ENCODE peak calls at places on chromosomes 3 and 15, in eight cellular contexts. One of them, this sample, is unnamed.

GRCh38 chr15:90571063-90571541 is 41.4 kb downstream of the CRTC3 start:
- DNase-seq in neural crest cell: no peak
- DNase-seq in choroid plexus epithelial cell: no peak
- DNase-seq in mucosa of descending colon: peak; percentile 76
- DNase-seq in GM20000: no peak
- DNase-seq in transverse colon: peak; percentile 74
- DNase-seq in lower leg skin: peak; percentile 93
- DNase-seq in sigmoid colon: no peak
- DNase-seq in this sample: no peak

GRCh38 chr15:53625962-53626845 is 133.3 kb downstream of the WDR72 start:
- DNase-seq in lower leg skin: no peak
- DNase-seq in neural crest cell: no peak
- DNase-seq in mucosa of descending colon: no peak
- DNase-seq in choroid plexus epithelial cell: no peak
- DNase-seq in GM20000: no peak
- DNase-seq in transverse colon: no peak
- DNase-seq in sigmoid colon: no peak
- DNase-seq in this sample: no peak

GRCh38 chr3:59772416-59773408 is 722.9 kb upstream of the CFAP20DC start:
- DNase-seq in GM20000: no peak
- DNase-seq in lower leg skin: no peak
- DNase-seq in mucosa of descending colon: peak; percentile 15
- DNase-seq in choroid plexus epithelial cell: no peak
- DNase-seq in neural crest cell: no peak
- DNase-seq in sigmoid colon: no peak
- DNase-seq in transverse colon: peak; percentile 23
- DNase-seq in this sample: no peak

GRCh38 chr15:92158426-92158825 is 235.3 kb upstream of the ST8SIA2 start:
- DNase-seq in lower leg skin: no peak
- DNase-seq in sigmoid colon: no peak
- DNase-seq in neural crest cell: no peak
- DNase-seq in GM20000: peak; percentile 15
- DNase-seq in transverse colon: no peak
- DNase-seq in mucosa of descending colon: no peak
- DNase-seq in choroid plexus epithelial cell: no peak
- DNase-seq in this sample: no peak

GRCh38 chr15:78047631-78048409 is 29.7 kb downstream of the TBC1D2B start:
- DNase-seq in lower leg skin: no peak
- DNase-seq in choroid plexus epithelial cell: peak; percentile 91
- DNase-seq in mucosa of descending colon: no peak
- DNase-seq in sigmoid colon: peak; percentile 80
- DNase-seq in GM20000: no peak
- DNase-seq in neural crest cell: no peak
- DNase-seq in transverse colon: peak; percentile 53
- DNase-seq in this sample: no peak

GRCh38 chr3:108342829-108343478 is 46.6 kb downstream of the HHLA2 start:
- DNase-seq in mucosa of descending colon: no peak
- DNase-seq in choroid plexus epithelial cell: peak; percentile 45
- DNase-seq in lower leg skin: no peak
- DNase-seq in GM20000: no peak
- DNase-seq in sigmoid colon: no peak
- DNase-seq in neural crest cell: no peak
- DNase-seq in transverse colon: no peak
- DNase-seq in this sample: no peak

GRCh38 chr3:174495231-174495755 is 363.8 kb upstream of the NAALADL2 start:
- DNase-seq in sigmoid colon: no peak
- DNase-seq in transverse colon: no peak
- DNase-seq in lower leg skin: no peak
- DNase-seq in neural crest cell: no peak
- DNase-seq in GM20000: no peak
- DNase-seq in mucosa of descending colon: no peak
- DNase-seq in choroid plexus epithelial cell: peak; percentile 17
- DNase-seq in this sample: no peak

GRCh38 chr3:105835606-105836005 is 33.2 kb downstream of the CBLB start:
- DNase-seq in transverse colon: no peak
- DNase-seq in GM20000: no peak
- DNase-seq in lower leg skin: no peak
- DNase-seq in choroid plexus epithelial cell: no peak
- DNase-seq in neural crest cell: no peak
- DNase-seq in sigmoid colon: no peak
- DNase-seq in mucosa of descending colon: no peak
- DNase-seq in this sample: no peak

GRCh38 chr15:75675579-75676404 is 28.1 kb downstream of the SNX33 start:
- DNase-seq in choroid plexus epithelial cell: no peak
- DNase-seq in GM20000: no peak
- DNase-seq in neural crest cell: no peak
- DNase-seq in lower leg skin: no peak
- DNase-seq in mucosa of descending colon: no peak
- DNase-seq in sigmoid colon: no peak
- DNase-seq in transverse colon: no peak
- DNase-seq in this sample: no peak

GRCh38 chr3:168801792-168802191 is 706.1 kb upstream of the GOLIM4 start:
- DNase-seq in choroid plexus epithelial cell: peak; percentile 85
- DNase-seq in lower leg skin: no peak
- DNase-seq in sigmoid colon: no peak
- DNase-seq in GM20000: no peak
- DNase-seq in transverse colon: no peak
- DNase-seq in neural crest cell: no peak
- DNase-seq in mucosa of descending colon: no peak
- DNase-seq in this sample: no peak

GRCh38 chr3:31692714-31693113 is 160.0 kb downstream of the STT3B start:
- DNase-seq in mucosa of descending colon: no peak
- DNase-seq in neural crest cell: no peak
- DNase-seq in choroid plexus epithelial cell: no peak
- DNase-seq in sigmoid colon: no peak
- DNase-seq in lower leg skin: no peak
- DNase-seq in GM20000: no peak
- DNase-seq in transverse colon: no peak
- DNase-seq in this sample: no peak

GRCh38 chr3:37559461-37559860 is 302.2 kb upstream of the CTDSPL start:
- DNase-seq in transverse colon: no peak
- DNase-seq in GM20000: no peak
- DNase-seq in sigmoid colon: no peak
- DNase-seq in lower leg skin: no peak
- DNase-seq in choroid plexus epithelial cell: no peak
- DNase-seq in neural crest cell: no peak
- DNase-seq in mucosa of descending colon: no peak
- DNase-seq in this sample: no peak

GRCh38 chr3:14139771-14140170 is 14.9 kb downstream of the TMEM43 start:
- DNase-seq in choroid plexus epithelial cell: no peak
- DNase-seq in transverse colon: no peak
- DNase-seq in mucosa of descending colon: no peak
- DNase-seq in lower leg skin: no peak
- DNase-seq in GM20000: no peak
- DNase-seq in neural crest cell: no peak
- DNase-seq in sigmoid colon: no peak
- DNase-seq in this sample: no peak

GRCh38 chr3:196969001-196969659 is 497 bp upstream of the PIGZ start:
- DNase-seq in choroid plexus epithelial cell: no peak
- DNase-seq in sigmoid colon: no peak
- DNase-seq in neural crest cell: no peak
- DNase-seq in lower leg skin: peak; percentile 84
- DNase-seq in GM20000: peak; percentile 88
- DNase-seq in mucosa of descending colon: no peak
- DNase-seq in transverse colon: peak; percentile 43
- DNase-seq in this sample: no peak

GRCh38 chr3:182244222-182244971 is 532.7 kb downstream of the SOX2 start:
- DNase-seq in mucosa of descending colon: peak; percentile 31
- DNase-seq in GM20000: no peak
- DNase-seq in lower leg skin: no peak
- DNase-seq in choroid plexus epithelial cell: no peak
- DNase-seq in sigmoid colon: peak; percentile 69
- DNase-seq in transverse colon: no peak
- DNase-seq in neural crest cell: peak; percentile 26
- DNase-seq in this sample: no peak

GRCh38 chr3:58010562-58010961 is 2.3 kb downstream of the FLNB start:
- DNase-seq in choroid plexus epithelial cell: no peak
- DNase-seq in transverse colon: peak; percentile 16
- DNase-seq in sigmoid colon: no peak
- DNase-seq in GM20000: no peak
- DNase-seq in mucosa of descending colon: peak; percentile 36
- DNase-seq in neural crest cell: no peak
- DNase-seq in lower leg skin: no peak
- DNase-seq in this sample: no peak

GRCh38 chr15:76034111-76034510 is 21.9 kb upstream of the NRG4 start:
- DNase-seq in lower leg skin: no peak
- DNase-seq in mucosa of descending colon: no peak
- DNase-seq in transverse colon: no peak
- DNase-seq in choroid plexus epithelial cell: no peak
- DNase-seq in GM20000: no peak
- DNase-seq in neural crest cell: no peak
- DNase-seq in sigmoid colon: no peak
- DNase-seq in this sample: no peak

GRCh38 chr3:136957751-136958288 is at the start of gene IL20RB:
- DNase-seq in mucosa of descending colon: no peak
- DNase-seq in choroid plexus epithelial cell: peak; percentile 67
- DNase-seq in lower leg skin: peak; percentile 92
- DNase-seq in sigmoid colon: no peak
- DNase-seq in neural crest cell: no peak
- DNase-seq in transverse colon: no peak
- DNase-seq in GM20000: no peak
- DNase-seq in this sample: no peak

GRCh38 chr3:168495932-168496331 is 400.2 kb upstream of the GOLIM4 start:
- DNase-seq in mucosa of descending colon: no peak
- DNase-seq in choroid plexus epithelial cell: no peak
- DNase-seq in transverse colon: no peak
- DNase-seq in lower leg skin: no peak
- DNase-seq in GM20000: no peak
- DNase-seq in sigmoid colon: no peak
- DNase-seq in neural crest cell: no peak
- DNase-seq in this sample: no peak

GRCh38 chr3:44974406-44974805 is 1.6 kb downstream of the ZDHHC3 start:
- DNase-seq in GM20000: no peak
- DNase-seq in sigmoid colon: no peak
- DNase-seq in mucosa of descending colon: peak; percentile 79
- DNase-seq in neural crest cell: no peak
- DNase-seq in lower leg skin: no peak
- DNase-seq in choroid plexus epithelial cell: no peak
- DNase-seq in transverse colon: peak; percentile 74
- DNase-seq in this sample: no peak
- TF ChIP-seq CTCF in GM20000: no peak
- TF ChIP-seq CTCF in sigmoid colon: no peak
- TF ChIP-seq CTCF in mucosa of descending colon: no peak
- TF ChIP-seq CTCF in neural crest cell: no peak
- TF ChIP-seq CTCF in lower leg skin: no peak
- TF ChIP-seq CTCF in choroid plexus epithelial cell: no peak
- TF ChIP-seq CTCF in transverse colon: no peak
- TF ChIP-seq CTCF in this sample: no peak

DNA sequence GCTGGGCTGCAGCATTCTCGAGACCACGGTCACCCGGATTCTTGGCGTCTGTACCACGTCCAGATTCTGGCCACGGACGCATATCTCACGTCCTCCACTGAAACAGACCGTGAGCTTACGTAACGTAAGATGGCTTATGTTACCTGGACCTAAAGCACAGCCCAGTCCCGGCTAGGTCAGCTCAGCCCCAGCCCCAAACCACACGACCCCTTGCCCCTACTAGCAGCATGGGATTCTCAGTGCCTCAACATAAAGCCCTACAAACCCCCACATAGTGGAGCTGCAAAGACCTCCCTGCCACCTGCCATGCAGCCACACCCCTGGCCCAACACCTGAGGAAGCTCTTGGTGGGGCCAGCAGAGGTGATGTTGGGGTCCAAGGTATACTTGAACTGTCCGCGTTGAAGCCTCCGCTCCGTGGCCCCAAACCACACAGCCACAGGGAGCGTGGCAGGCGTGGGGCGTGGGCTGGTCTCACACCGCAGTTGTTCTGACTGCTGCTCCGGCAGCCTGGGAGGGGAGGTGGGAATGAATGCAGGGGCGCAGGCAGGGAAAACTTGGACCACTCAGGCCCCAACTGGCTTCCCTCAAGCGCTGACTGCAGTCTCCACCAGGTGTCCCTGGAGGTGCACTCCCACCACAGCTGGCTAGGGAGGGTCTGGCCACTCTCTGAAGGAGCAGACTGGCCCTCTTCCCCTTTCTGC is 14.5 kb downstream of the PLXNB1 start:
- DNase-seq in neural crest cell: no peak
- DNase-seq in GM20000: no peak
- DNase-seq in mucosa of descending colon: no peak
- DNase-seq in transverse colon: no peak
- DNase-seq in lower leg skin: no peak
- DNase-seq in sigmoid colon: peak; percentile 54
- DNase-seq in choroid plexus epithelial cell: no peak
- DNase-seq in this sample: no peak
- TF ChIP-seq CTCF in neural crest cell: peak; percentile 14
- TF ChIP-seq CTCF in GM20000: no peak
- TF ChIP-seq CTCF in mucosa of descending colon: no peak
- TF ChIP-seq CTCF in transverse colon: no peak
- TF ChIP-seq CTCF in lower leg skin: no peak
- TF ChIP-seq CTCF in sigmoid colon: no peak
- TF ChIP-seq CTCF in choroid plexus epithelial cell: peak; percentile 10
- TF ChIP-seq CTCF in this sample: no peak

GRCh38 chr3:30605706-30606300 is 598 bp upstream of the TGFBR2 start:
- DNase-seq in lower leg skin: no peak
- DNase-seq in transverse colon: no peak
- DNase-seq in mucosa of descending colon: no peak
- DNase-seq in GM20000: no peak
- DNase-seq in choroid plexus epithelial cell: no peak
- DNase-seq in sigmoid colon: no peak
- DNase-seq in neural crest cell: no peak
- DNase-seq in this sample: no peak
- TF ChIP-seq CTCF in lower leg skin: no peak
- TF ChIP-seq CTCF in transverse colon: no peak
- TF ChIP-seq CTCF in mucosa of descending colon: no peak
- TF ChIP-seq CTCF in GM20000: no peak
- TF ChIP-seq CTCF in choroid plexus epithelial cell: no peak
- TF ChIP-seq CTCF in sigmoid colon: no peak
- TF ChIP-seq CTCF in neural crest cell: no peak
- TF ChIP-seq CTCF in this sample: no peak

GRCh38 chr3:1696654-1697275 is 401.9 kb upstream of the CNTN4 start:
- DNase-seq in sigmoid colon: no peak
- DNase-seq in transverse colon: no peak
- DNase-seq in mucosa of descending colon: no peak
- DNase-seq in lower leg skin: no peak
- DNase-seq in choroid plexus epithelial cell: no peak
- DNase-seq in GM20000: no peak
- DNase-seq in neural crest cell: no peak
- DNase-seq in this sample: no peak
- TF ChIP-seq CTCF in sigmoid colon: no peak
- TF ChIP-seq CTCF in transverse colon: no peak
- TF ChIP-seq CTCF in mucosa of descending colon: no peak
- TF ChIP-seq CTCF in lower leg skin: no peak
- TF ChIP-seq CTCF in choroid plexus epithelial cell: no peak
- TF ChIP-seq CTCF in GM20000: no peak
- TF ChIP-seq CTCF in neural crest cell: no peak
- TF ChIP-seq CTCF in this sample: no peak

GRCh38 chr15:62648954-62649353 is 393.6 kb upstream of the TPM1 start:
- DNase-seq in neural crest cell: no peak
- DNase-seq in transverse colon: no peak
- DNase-seq in mucosa of descending colon: peak; percentile 43
- DNase-seq in sigmoid colon: no peak
- DNase-seq in lower leg skin: no peak
- DNase-seq in choroid plexus epithelial cell: peak; percentile 36
- DNase-seq in GM20000: peak; percentile 23
- DNase-seq in this sample: no peak
- TF ChIP-seq CTCF in neural crest cell: peak; percentile 31
- TF ChIP-seq CTCF in transverse colon: no peak
- TF ChIP-seq CTCF in mucosa of descending colon: no peak
- TF ChIP-seq CTCF in sigmoid colon: peak; percentile 26
- TF ChIP-seq CTCF in lower leg skin: no peak
- TF ChIP-seq CTCF in choroid plexus epithelial cell: peak; percentile 58
- TF ChIP-seq CTCF in GM20000: no peak
- TF ChIP-seq CTCF in this sample: peak; percentile 14

GRCh38 chr3:63661242-63661641 is 8.8 kb downstream of the SNTN start:
- DNase-seq in sigmoid colon: no peak
- DNase-seq in transverse colon: no peak
- DNase-seq in neural crest cell: no peak
- DNase-seq in mucosa of descending colon: no peak
- DNase-seq in lower leg skin: no peak
- DNase-seq in choroid plexus epithelial cell: peak; percentile 35
- DNase-seq in GM20000: no peak
- DNase-seq in this sample: no peak
- TF ChIP-seq CTCF in sigmoid colon: no peak
- TF ChIP-seq CTCF in transverse colon: no peak
- TF ChIP-seq CTCF in neural crest cell: peak; percentile 32
- TF ChIP-seq CTCF in mucosa of descending colon: no peak
- TF ChIP-seq CTCF in lower leg skin: no peak
- TF ChIP-seq CTCF in choroid plexus epithelial cell: peak; percentile 41
- TF ChIP-seq CTCF in GM20000: no peak
- TF ChIP-seq CTCF in this sample: no peak

This sample was measured in lung.